ENCODE peak calls at places on chromosomes 2 and 18, in four cellular contexts. C, V, D and X are unnamed samples.

GRCh38 chr2:181426687-181427086 is 30.5 kb upstream of the ITGA4 start:
- DNase-seq in C (no peak), D (no peak), V (no peak), X (no peak)

GRCh38 chr2:26562811-26563645 is 78.1 kb downstream of the CIB4 start:
- DNase-seq in C (no peak), D (no peak), V (no peak), X (no peak)

GRCh38 chr2:12050381-12050780 is 303.9 kb downstream of the LPIN1 start:
- DNase-seq in D (no peak), V (no peak), C (peak; percentile 62), X (no peak)

GRCh38 chr2:39377226-39377939 is 59.7 kb downstream of the MAP4K3 start:
- DNase-seq in C (no peak), V (no peak), D (no peak), X (no peak)

GRCh38 chr2:237869357-237870102 is 10.1 kb downstream of the RAMP1 start:
- DNase-seq in D (no peak), V (no peak), C (no peak), X (no peak)

GRCh38 chr2:106579750-106580197 is 92.6 kb downstream of the CD8B2 start:
- DNase-seq in D (no peak), C (no peak), V (no peak), X (no peak)

GRCh38 chr18:49913221-49913620 is 99.9 kb upstream of the ACAA2 start:
- DNase-seq in D (no peak), C (no peak), V (no peak), X (no peak)

GRCh38 chr2:37688771-37689468 is 17.5 kb upstream of the CDC42EP3 start:
- DNase-seq in C (peak; percentile 71), V (no peak), D (no peak), X (no peak)

GRCh38 chr2:215138466-215138865 is at the start of gene ABCA12:
- DNase-seq in C (no peak), V (no peak), D (no peak), X (no peak)

GRCh38 chr2:127051116-127051779 is 55.7 kb downstream of the BIN1 start:
- DNase-seq in C (no peak), V (no peak), D (no peak), X (no peak)

GRCh38 chr2:153388246-153388645 is 90.3 kb downstream of the RPRM start:
- DNase-seq in C (no peak), V (no peak), D (no peak), X (no peak)

GRCh38 chr2:233919938-233920337 is 2.8 kb downstream of the TRPM8 start:
- DNase-seq in V (no peak), C (no peak), D (no peak), X (no peak)

GRCh38 chr18:73880387-73880786 is 267.2 kb downstream of the FBXO15 start:
- DNase-seq in C (no peak), D (no peak), V (peak; percentile 34), X (no peak)

GRCh38 chr2:28045676-28046351 is 155.3 kb downstream of the BABAM2 start:
- DNase-seq in C (no peak), D (no peak), V (no peak), X (no peak)

GRCh38 chr2:150811259-150811912 is 323.9 kb upstream of the RND3 start:
- DNase-seq in V (no peak), D (no peak), C (peak; percentile 23), X (no peak)